ENCODE peak calls at places on chromosome 4, in five cellular contexts. One of them, this sample, is unnamed.
A peak's percentile ranks its signal among the peaks of the same experiment; 100 is the strongest.

GRCh38 chr4:159444668-159445067 is 341.8 kb downstream of the RAPGEF2 start:
- DNase-seq in bronchial epithelial cell: peak; percentile 84
- DNase-seq in AG09319: no peak
- DNase-seq in sigmoid colon: no peak
- DNase-seq in spleen: no peak
- DNase-seq in this sample: no peak

GRCh38 chr4:118289794-118290193 is 63.0 kb downstream of the PRSS12 start:
- DNase-seq in AG09319: peak; percentile 84
- DNase-seq in sigmoid colon: no peak
- DNase-seq in bronchial epithelial cell: no peak
- DNase-seq in spleen: no peak
- DNase-seq in this sample: no peak

GRCh38 chr4:109043286-109043685 is 259.2 kb downstream of the COL25A1 start:
- DNase-seq in spleen: no peak
- DNase-seq in sigmoid colon: no peak
- DNase-seq in AG09319: no peak
- DNase-seq in bronchial epithelial cell: no peak
- DNase-seq in this sample: no peak

GRCh38 chr4:38795087-38795486 is 9.5 kb downstream of the TLR1 start:
- DNase-seq in sigmoid colon: no peak
- DNase-seq in AG09319: no peak
- DNase-seq in bronchial epithelial cell: peak; percentile 88
- DNase-seq in spleen: no peak
- DNase-seq in this sample: no peak

GRCh38 chr4:91958651-91959050 is 345.1 kb upstream of the GRID2 start:
- DNase-seq in sigmoid colon: no peak
- DNase-seq in AG09319: no peak
- DNase-seq in bronchial epithelial cell: no peak
- DNase-seq in spleen: no peak
- DNase-seq in this sample: no peak

GRCh38 chr4:7034262-7035081 is 8.7 kb upstream of the TADA2B start:
- DNase-seq in spleen: peak; percentile 75
- DNase-seq in AG09319: no peak
- DNase-seq in sigmoid colon: no peak
- DNase-seq in bronchial epithelial cell: peak; percentile 65
- DNase-seq in this sample: no peak

GRCh38 chr4:159398236-159398638 is 295.4 kb downstream of the RAPGEF2 start:
- DNase-seq in sigmoid colon: no peak
- DNase-seq in AG09319: no peak
- DNase-seq in bronchial epithelial cell: no peak
- DNase-seq in spleen: no peak
- DNase-seq in this sample: no peak

GRCh38 chr4:169625886-169626285 is 5.5 kb downstream of the CLCN3 start:
- DNase-seq in spleen: no peak
- DNase-seq in bronchial epithelial cell: no peak
- DNase-seq in sigmoid colon: no peak
- DNase-seq in AG09319: no peak
- DNase-seq in this sample: no peak

GRCh38 chr4:38314663-38315062 is 349.3 kb upstream of the KLF3 start:
- DNase-seq in sigmoid colon: no peak
- DNase-seq in spleen: no peak
- DNase-seq in AG09319: no peak
- DNase-seq in bronchial epithelial cell: peak; percentile 95
- DNase-seq in this sample: no peak

GRCh38 chr4:98566491-98567008 is 91.9 kb downstream of the TSPAN5 start:
- DNase-seq in AG09319: no peak
- DNase-seq in sigmoid colon: peak; percentile 66
- DNase-seq in bronchial epithelial cell: no peak
- DNase-seq in spleen: no peak
- DNase-seq in this sample: no peak

GRCh38 chr4:96845798-96846197 is 1005.9 kb downstream of the PDHA2 start:
- DNase-seq in sigmoid colon: no peak
- DNase-seq in AG09319: no peak
- DNase-seq in spleen: no peak
- DNase-seq in bronchial epithelial cell: no peak
- DNase-seq in this sample: no peak

GRCh38 chr4:122480023-122480422 is 23.5 kb upstream of the IL2 start:
- DNase-seq in sigmoid colon: no peak
- DNase-seq in bronchial epithelial cell: no peak
- DNase-seq in spleen: no peak
- DNase-seq in AG09319: no peak
- DNase-seq in this sample: no peak

GRCh38 chr4:61406677-61407076 is 206.6 kb downstream of the ADGRL3 start:
- DNase-seq in bronchial epithelial cell: no peak
- DNase-seq in sigmoid colon: no peak
- DNase-seq in AG09319: no peak
- DNase-seq in spleen: no peak
- DNase-seq in this sample: no peak

GRCh38 chr4:40199999-40200880 is 3.4 kb downstream of the RHOH start:
- DNase-seq in bronchial epithelial cell: no peak
- DNase-seq in spleen: no peak
- DNase-seq in sigmoid colon: no peak
- DNase-seq in AG09319: no peak
- DNase-seq in this sample: peak; percentile 43

GRCh38 chr4:57193996-57194675 is 84.0 kb upstream of the IGFBP7 start:
- DNase-seq in sigmoid colon: no peak
- DNase-seq in bronchial epithelial cell: no peak
- DNase-seq in AG09319: no peak
- DNase-seq in spleen: no peak
- DNase-seq in this sample: no peak

GRCh38 chr4:185004562-185005208 is 13.6 kb upstream of the HELT start:
- DNase-seq in spleen: peak; percentile 80
- DNase-seq in AG09319: no peak
- DNase-seq in bronchial epithelial cell: peak; percentile 5
- DNase-seq in sigmoid colon: peak; percentile 73
- DNase-seq in this sample: no peak

GRCh38 chr4:28508649-28509048 is 1648.0 kb downstream of the STIM2 start:
- DNase-seq in AG09319: no peak
- DNase-seq in spleen: no peak
- DNase-seq in sigmoid colon: no peak
- DNase-seq in bronchial epithelial cell: no peak
- DNase-seq in this sample: no peak

GRCh38 chr4:122674371-122674770 is 53.5 kb upstream of the IL21 start:
- DNase-seq in AG09319: no peak
- DNase-seq in spleen: no peak
- DNase-seq in bronchial epithelial cell: no peak
- DNase-seq in sigmoid colon: no peak
- DNase-seq in this sample: no peak

GRCh38 chr4:63619771-63620170 is 789.5 kb downstream of the TECRL start:
- DNase-seq in spleen: no peak
- DNase-seq in bronchial epithelial cell: no peak
- DNase-seq in AG09319: no peak
- DNase-seq in sigmoid colon: no peak
- DNase-seq in this sample: no peak

GRCh38 chr4:150960818-150961217 is 54.3 kb downstream of the LRBA start:
- DNase-seq in spleen: no peak
- DNase-seq in bronchial epithelial cell: peak; percentile 51
- DNase-seq in sigmoid colon: no peak
- DNase-seq in AG09319: no peak
- DNase-seq in this sample: no peak

GRCh38 chr4:4395849-4396627 is 9.1 kb downstream of the NSG1 start:
- DNase-seq in AG09319: no peak
- DNase-seq in bronchial epithelial cell: no peak
- DNase-seq in sigmoid colon: no peak
- DNase-seq in spleen: no peak
- DNase-seq in this sample: no peak

GRCh38 chr4:54268151-54268550 is 39.1 kb downstream of the PDGFRA start:
- DNase-seq in spleen: no peak
- DNase-seq in AG09319: peak; percentile 15
- DNase-seq in bronchial epithelial cell: peak; percentile 31
- DNase-seq in sigmoid colon: no peak
- DNase-seq in this sample: no peak

GRCh38 chr4:15368906-15369305 is 58.9 kb upstream of the C1QTNF7 start:
- DNase-seq in spleen: no peak
- DNase-seq in AG09319: no peak
- DNase-seq in sigmoid colon: no peak
- DNase-seq in bronchial epithelial cell: no peak
- DNase-seq in this sample: no peak

GRCh38 chr4:113256946-113257345 is 207.5 kb downstream of the ANK2 start:
- DNase-seq in bronchial epithelial cell: peak; percentile 38
- DNase-seq in sigmoid colon: no peak
- DNase-seq in AG09319: peak; percentile 52
- DNase-seq in spleen: no peak
- DNase-seq in this sample: no peak

GRCh38 chr4:29927895-29928294 is 792.3 kb upstream of the PCDH7 start:
- DNase-seq in bronchial epithelial cell: no peak
- DNase-seq in AG09319: no peak
- DNase-seq in sigmoid colon: no peak
- DNase-seq in spleen: no peak
- DNase-seq in this sample: no peak

GRCh38 chr4:165207016-165207430 is 338 bp upstream of the KLHL2 start:
- DNase-seq in spleen: peak; percentile 64
- DNase-seq in sigmoid colon: peak; percentile 62
- DNase-seq in AG09319: no peak
- DNase-seq in bronchial epithelial cell: no peak
- DNase-seq in this sample: peak; percentile 43

GRCh38 chr4:102139132-102139573 is 206.1 kb downstream of the SLC39A8 start:
- DNase-seq in spleen: no peak
- DNase-seq in sigmoid colon: no peak
- DNase-seq in AG09319: no peak
- DNase-seq in bronchial epithelial cell: peak; percentile 69
- DNase-seq in this sample: no peak

GRCh38 chr4:156390599-156391296 is 437.1 kb upstream of the CTSO start:
- DNase-seq in bronchial epithelial cell: no peak
- DNase-seq in AG09319: no peak
- DNase-seq in spleen: no peak
- DNase-seq in sigmoid colon: no peak
- DNase-seq in this sample: no peak

GRCh38 chr4:41991916-41992767 is 1.8 kb downstream of the SLC30A9 start:
- DNase-seq in spleen: no peak
- DNase-seq in bronchial epithelial cell: peak; percentile 70
- DNase-seq in sigmoid colon: no peak
- DNase-seq in AG09319: no peak
- DNase-seq in this sample: no peak

DNA sequence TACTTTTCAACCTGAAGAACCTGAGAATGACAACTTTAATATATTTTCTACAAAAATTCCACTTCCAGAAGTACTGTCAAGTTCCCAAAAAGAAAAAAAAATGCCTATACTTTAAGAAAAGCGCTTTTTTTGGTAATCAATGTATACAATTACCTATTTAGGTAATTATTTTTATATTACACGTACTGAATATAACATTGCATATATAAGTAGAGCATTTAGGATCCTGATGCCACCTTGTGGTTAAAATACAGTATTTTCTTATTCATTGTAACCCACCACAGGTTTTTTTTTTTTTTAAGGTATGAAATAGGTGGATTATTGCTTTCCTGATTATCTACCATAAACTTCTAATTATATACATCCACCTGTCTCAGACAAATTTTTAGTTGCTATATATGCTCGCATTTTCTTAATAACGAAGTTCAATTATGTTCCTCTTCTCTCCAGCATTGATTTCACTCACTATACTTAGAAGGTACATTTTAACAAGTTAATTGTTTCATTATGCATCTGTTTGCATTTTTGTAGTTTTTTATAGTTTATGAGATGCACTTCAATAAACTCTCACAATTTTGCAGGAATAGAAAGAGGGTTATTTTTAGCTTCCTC is 5.2 kb downstream of the MAP9 start:
- DNase-seq in AG09319: no peak
- DNase-seq in spleen: no peak
- DNase-seq in sigmoid colon: no peak
- DNase-seq in bronchial epithelial cell: peak; percentile 47
- DNase-seq in this sample: no peak
- TF ChIP-seq CTCF in AG09319: peak; percentile 51
- TF ChIP-seq CTCF in spleen: peak; percentile 53
- TF ChIP-seq CTCF in sigmoid colon: peak; percentile 50
- TF ChIP-seq CTCF in bronchial epithelial cell: peak; percentile 16
- TF ChIP-seq CTCF in this sample: no peak

GRCh38 chr4:133920236-133920635 is 281.4 kb downstream of the PABPC4L start:
- DNase-seq in AG09319: no peak
- DNase-seq in bronchial epithelial cell: no peak
- DNase-seq in spleen: no peak
- DNase-seq in sigmoid colon: no peak
- DNase-seq in this sample: no peak

DNA sequence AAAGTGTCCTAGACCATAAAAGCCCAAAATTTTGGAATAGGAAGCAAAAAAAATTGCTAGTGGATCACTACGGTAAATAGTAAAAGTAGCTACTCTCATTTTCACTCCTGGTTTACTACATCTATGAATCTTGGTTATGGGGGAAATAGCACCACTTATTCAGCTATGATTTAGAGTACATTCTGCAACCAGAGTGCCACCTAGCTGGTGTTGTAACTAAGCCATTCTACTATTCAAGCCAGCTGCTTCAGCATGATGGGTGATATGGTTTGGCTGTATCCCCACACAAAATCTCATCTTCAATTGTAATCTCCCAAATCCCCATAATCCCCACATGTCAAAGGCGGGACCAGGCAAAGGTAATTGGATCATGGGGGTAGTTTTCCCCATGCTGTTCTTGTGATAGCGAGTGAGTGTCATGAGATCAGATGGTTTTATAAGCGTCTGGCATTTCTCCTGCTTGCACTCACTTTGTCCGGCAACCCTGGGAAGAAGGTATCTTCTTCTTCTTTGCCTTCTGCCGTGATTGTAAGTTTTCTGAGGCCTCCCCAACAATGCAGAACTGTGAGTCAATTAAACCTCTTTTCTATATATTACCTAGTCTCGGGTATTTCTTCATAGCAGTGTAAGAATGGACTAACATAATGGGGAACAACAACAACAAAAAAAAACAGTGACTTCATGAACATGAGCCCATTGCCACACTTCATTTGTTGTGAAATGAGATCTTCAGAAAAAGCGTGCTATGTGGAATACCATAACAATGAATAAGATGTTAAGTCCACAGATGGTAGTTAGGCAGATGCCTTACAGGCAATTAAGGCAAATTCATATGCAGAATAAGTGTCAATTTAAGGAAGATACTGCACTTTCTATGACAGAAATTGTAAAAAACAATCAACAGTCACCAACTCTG is 280.1 kb downstream of the PABPC4L start:
- DNase-seq in AG09319: no peak
- DNase-seq in spleen: no peak
- DNase-seq in sigmoid colon: no peak
- DNase-seq in bronchial epithelial cell: no peak
- DNase-seq in this sample: no peak
- TF ChIP-seq CTCF in AG09319: peak; percentile 15
- TF ChIP-seq CTCF in spleen: no peak
- TF ChIP-seq CTCF in sigmoid colon: no peak
- TF ChIP-seq CTCF in bronchial epithelial cell: no peak
- TF ChIP-seq CTCF in this sample: no peak

GRCh38 chr4:149690726-149691125 is 124.9 kb downstream of the IQCM start:
- DNase-seq in spleen: no peak
- DNase-seq in sigmoid colon: no peak
- DNase-seq in AG09319: no peak
- DNase-seq in bronchial epithelial cell: no peak
- DNase-seq in this sample: no peak
- TF ChIP-seq CTCF in spleen: no peak
- TF ChIP-seq CTCF in sigmoid colon: no peak
- TF ChIP-seq CTCF in AG09319: no peak
- TF ChIP-seq CTCF in bronchial epithelial cell: no peak
- TF ChIP-seq CTCF in this sample: no peak

DNA sequence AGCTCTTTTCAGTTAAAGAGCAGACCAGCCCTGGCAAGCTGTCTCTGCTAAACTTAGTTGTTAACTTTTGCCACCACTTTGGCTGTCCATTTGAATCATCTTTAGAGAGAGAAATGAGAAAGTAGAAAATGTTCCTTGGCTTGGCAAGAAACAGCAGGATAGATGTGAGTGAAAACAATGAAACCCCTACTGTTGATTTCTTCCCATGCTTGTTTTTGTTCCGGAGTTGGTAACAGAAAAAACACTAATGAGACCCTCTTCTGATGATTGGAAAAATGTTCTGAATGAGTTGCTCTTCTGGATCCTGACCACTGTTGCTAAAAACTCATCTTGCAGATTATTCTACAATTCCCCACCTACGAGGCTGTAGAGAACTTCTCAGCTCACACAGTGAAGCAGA is 203.3 kb downstream of the MAPK10 start:
- DNase-seq in sigmoid colon: no peak
- DNase-seq in bronchial epithelial cell: no peak
- DNase-seq in AG09319: no peak
- DNase-seq in spleen: no peak
- DNase-seq in this sample: no peak
- TF ChIP-seq CTCF in sigmoid colon: no peak
- TF ChIP-seq CTCF in bronchial epithelial cell: no peak
- TF ChIP-seq CTCF in AG09319: no peak
- TF ChIP-seq CTCF in spleen: no peak
- TF ChIP-seq CTCF in this sample: no peak

This sample was measured in GM10248.